ENCODE peak calls at places on chromosomes 13 and 19, in seven cellular contexts. G, Z, W, E, F, R and U are unnamed samples.

GRCh38 chr13:86174632-86175031 is 375.4 kb upstream of the SLITRK6 start:
- DNase-seq in G (peak; percentile 22), Z (no peak), W (no peak), E (no peak), F (no peak), R (no peak), U (no peak)

GRCh38 chr19:20863176-20863575 is 59.9 kb upstream of the ZNF85 start:
- DNase-seq in G (no peak), Z (no peak), W (no peak), E (no peak), F (no peak), R (no peak), U (no peak)

GRCh38 chr19:50977626-50978025 is 6.1 kb downstream of the KLK7 start:
- DNase-seq in G (no peak), Z (no peak), W (no peak), E (no peak), F (no peak), R (no peak), U (no peak)

GRCh38 chr19:2096543-2097329 is at the start of gene IZUMO4:
- DNase-seq in G (peak; percentile 98), Z (peak; percentile 96), W (peak; percentile 97), E (peak; percentile 93), F (peak; percentile 100), R (peak; percentile 99), U (peak; percentile 99)

GRCh38 chr13:41053384-41053826 is 7.9 kb upstream of the WBP4 start:
- DNase-seq in G (peak; percentile 63), Z (peak; percentile 49), W (peak; percentile 66), E (no peak), F (no peak), R (no peak), U (no peak)

GRCh38 chr13:43058318-43058674 is 34.9 kb downstream of the DNAJC15 start:
- DNase-seq in G (peak; percentile 39), Z (peak; percentile 62), W (no peak), E (no peak), F (no peak), R (no peak), U (no peak)

GRCh38 chr19:29843180-29844051 is 31.6 kb downstream of the CCNE1 start:
- DNase-seq in G (peak; percentile 12), Z (no peak), W (peak; percentile 37), E (no peak), F (peak; percentile 68), R (peak; percentile 69), U (peak; percentile 36)

GRCh38 chr13:27476943-27477681 is 26.7 kb upstream of the MTIF3 start:
- DNase-seq in G (peak; percentile 64), Z (peak; percentile 50), W (no peak), E (no peak), F (no peak), R (no peak), U (no peak)

GRCh38 chr13:34352958-34353357 is 535.0 kb downstream of the RFC3 start:
- DNase-seq in G (no peak), Z (peak; percentile 18), W (no peak), E (no peak), F (no peak), R (no peak), U (no peak)

GRCh38 chr19:632228-633067 is 889 bp downstream of the POLRMT start:
- DNase-seq in G (peak; percentile 44), Z (peak; percentile 36), W (no peak), E (no peak), F (peak; percentile 79), R (no peak), U (no peak)

GRCh38 chr13:72430923-72431322 is 296.5 kb downstream of the MZT1 start:
- DNase-seq in G (no peak), Z (no peak), W (no peak), E (no peak), F (no peak), R (no peak), U (no peak)

GRCh38 chr13:109729031-109729870 is 57.1 kb downstream of the IRS2 start:
- DNase-seq in G (no peak), Z (no peak), W (no peak), E (no peak), F (no peak), R (no peak), U (no peak)

GRCh38 chr13:88014527-88014926 is 343.4 kb downstream of the SLITRK5 start:
- DNase-seq in G (peak; percentile 37), Z (no peak), W (no peak), E (no peak), F (no peak), R (no peak), U (no peak)

GRCh38 chr19:18309525-18310064 is 13.3 kb downstream of the LSM4 start:
- DNase-seq in G (no peak), Z (no peak), W (no peak), E (no peak), F (no peak), R (no peak), U (no peak)
- H3K27ac ChIP-seq in G (no peak overlapping the region), Z (no peak overlapping the region), W (peak overlapping the region; percentile 100), E (peak overlapping the region; percentile 98), F (no peak overlapping the region), R (no peak overlapping the region), U (no peak overlapping the region)

GRCh38 chr19:18506101-18506534 is 15.8 kb downstream of the ELL start:
- DNase-seq in G (no peak), Z (no peak), W (no peak), E (no peak), F (no peak), R (no peak), U (peak; percentile 45)

GRCh38 chr19:18506545-18506944 is 15.3 kb downstream of the ELL start:
- DNase-seq in G (no peak), Z (no peak), W (no peak), E (no peak), F (no peak), R (no peak), U (no peak)

GRCh38 chr19:18507021-18507726 is 14.7 kb downstream of the ELL start:
- DNase-seq in G (no peak), Z (no peak), W (peak; percentile 52), E (no peak), F (no peak), R (no peak), U (peak; percentile 65)

GRCh38 chr19:18508585-18508984 is 13.3 kb downstream of the ELL start:
- DNase-seq in G (no peak), Z (no peak), W (no peak), E (no peak), F (no peak), R (no peak), U (no peak)

GRCh38 chr19:18507727-18508440 is 14.0 kb downstream of the ELL start:
- DNase-seq in G (peak; percentile 57), Z (peak; percentile 39), W (peak; percentile 48), E (no peak), F (no peak), R (no peak), U (peak; percentile 55)
- H3K4me3 ChIP-seq in G (no peak overlapping the region), Z (no peak overlapping the region), W (no peak overlapping the region), E (no peak overlapping the region), F (no peak overlapping the region), R (no peak overlapping the region), U (peak overlapping the region; percentile 4)

GRCh38 chr19:54297759-54298305 is 15.1 kb downstream of the LILRA5 start:
- DNase-seq in G (no peak), Z (no peak), W (no peak), E (no peak), F (no peak), R (no peak), U (no peak)
- TF ChIP-seq CTCF in G (no peak), Z (no peak), W (no peak), E (no peak), F (no peak), R (no peak), U (no peak)

GRCh38 chr13:51728972-51729371 is 75.0 kb downstream of the DHRS12 start:
- DNase-seq in G (peak; percentile 82), Z (peak; percentile 92), W (no peak), E (no peak), F (no peak), R (no peak), U (no peak)

GRCh38 chr13:51729853-51730553 is 74.0 kb downstream of the DHRS12 start:
- DNase-seq in G (peak; percentile 87), Z (peak; percentile 90), W (peak; percentile 76), E (peak; percentile 29), F (no peak), R (peak; percentile 82), U (no peak)

GRCh38 chr13:51728275-51728673 is 75.7 kb downstream of the DHRS12 start:
- DNase-seq in G (no peak), Z (no peak), W (no peak), E (no peak), F (no peak), R (no peak), U (no peak)

GRCh38 chr13:51731759-51732158 is 72.2 kb downstream of the DHRS12 start:
- DNase-seq in G (peak; percentile 83), Z (peak; percentile 54), W (no peak), E (no peak), F (no peak), R (no peak), U (no peak)

DNA sequence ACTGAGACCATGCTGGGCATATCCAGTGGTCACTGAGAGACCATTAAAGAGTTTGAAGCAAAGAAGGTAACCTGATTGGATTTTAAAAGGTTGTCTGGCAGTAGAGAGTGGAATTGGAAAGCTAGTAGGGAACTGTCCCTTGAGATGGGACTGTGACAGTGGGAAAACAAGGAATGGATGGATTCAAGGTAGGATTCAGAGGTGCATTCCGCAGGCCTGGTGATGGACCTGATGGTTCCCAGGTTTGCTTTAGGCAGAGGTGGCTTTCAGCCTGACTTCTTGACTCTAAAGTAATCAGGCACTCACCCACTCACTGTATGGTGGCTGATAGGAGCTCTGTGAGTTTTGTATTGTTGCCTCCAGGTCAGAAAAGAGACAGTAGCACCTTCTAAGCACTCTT is 73.0 kb downstream of the DHRS12 start:
- DNase-seq in G (no peak), Z (no peak), W (no peak), E (no peak), F (no peak), R (no peak), U (no peak)
- H3K27ac ChIP-seq in G (peak overlapping the region; percentile 90), Z (peak overlapping the region; percentile 88), W (peak overlapping the region; percentile 85), E (peak overlapping the region; percentile 93), F (no peak overlapping the region), R (peak overlapping the region; percentile 84), U (peak overlapping the region; percentile 77)

GRCh38 chr13:100550433-100550832 is 38.2 kb downstream of the GGACT start:
- DNase-seq in G (peak; percentile 52), Z (peak; percentile 15), W (no peak), E (no peak), F (peak; percentile 42), R (no peak), U (peak; percentile 44)
- H3K4me3 ChIP-seq in G (peak overlapping the region; percentile 29), Z (no peak overlapping the region), W (no peak overlapping the region), E (no peak overlapping the region), F (no peak overlapping the region), R (no peak overlapping the region), U (no peak overlapping the region)